ENCODE peak calls at places on chromosomes 1 and 21, in seven cellular contexts. One of them, this sample, is unnamed.

GRCh38 chr21:29221259-29221744 is 77.4 kb upstream of the BACH1 start:
- DNase-seq in fibroblast of lung: peak; percentile 63
- DNase-seq in lower lobe of right lung: no peak
- DNase-seq in cardiac muscle cell: no peak
- DNase-seq in lung: no peak
- DNase-seq in endothelial cell of umbilical vein: no peak
- DNase-seq in ascending aorta: no peak
- DNase-seq in this sample: peak; percentile 97

GRCh38 chr1:181083842-181084605 is 4.5 kb upstream of the IER5 start:
- DNase-seq in fibroblast of lung: peak; percentile 68
- DNase-seq in lower lobe of right lung: peak; percentile 62
- DNase-seq in cardiac muscle cell: peak; percentile 57
- DNase-seq in lung: peak; percentile 60
- DNase-seq in endothelial cell of umbilical vein: peak; percentile 71
- DNase-seq in ascending aorta: peak; percentile 73
- DNase-seq in this sample: no peak

GRCh38 chr1:161726631-161727342 is 5.4 kb downstream of the FCRLB start:
- DNase-seq in fibroblast of lung: peak; percentile 83
- DNase-seq in lower lobe of right lung: peak; percentile 90
- DNase-seq in cardiac muscle cell: peak; percentile 92
- DNase-seq in lung: peak; percentile 83
- DNase-seq in endothelial cell of umbilical vein: peak; percentile 47
- DNase-seq in ascending aorta: peak; percentile 91
- DNase-seq in this sample: peak; percentile 77

GRCh38 chr1:28196330-28196729 is 19.8 kb upstream of the PTAFR start:
- DNase-seq in fibroblast of lung: no peak
- DNase-seq in lower lobe of right lung: peak; percentile 20
- DNase-seq in cardiac muscle cell: no peak
- DNase-seq in lung: no peak
- DNase-seq in endothelial cell of umbilical vein: no peak
- DNase-seq in ascending aorta: no peak
- DNase-seq in this sample: no peak

GRCh38 chr1:175206687-175207086 is 14.1 kb upstream of the KIAA0040 start:
- DNase-seq in fibroblast of lung: no peak
- DNase-seq in lower lobe of right lung: no peak
- DNase-seq in cardiac muscle cell: no peak
- DNase-seq in lung: no peak
- DNase-seq in endothelial cell of umbilical vein: peak; percentile 47
- DNase-seq in ascending aorta: no peak
- DNase-seq in this sample: no peak

GRCh38 chr1:106360252-106360651 is 696.2 kb upstream of the PRMT6 start:
- DNase-seq in fibroblast of lung: no peak
- DNase-seq in lower lobe of right lung: no peak
- DNase-seq in cardiac muscle cell: no peak
- DNase-seq in lung: no peak
- DNase-seq in endothelial cell of umbilical vein: no peak
- DNase-seq in ascending aorta: no peak
- DNase-seq in this sample: no peak

GRCh38 chr1:168386949-168387586 is 106.4 kb downstream of the TBX19 start:
- DNase-seq in fibroblast of lung: no peak
- DNase-seq in lower lobe of right lung: peak; percentile 75
- DNase-seq in cardiac muscle cell: peak; percentile 46
- DNase-seq in lung: peak; percentile 54
- DNase-seq in endothelial cell of umbilical vein: no peak
- DNase-seq in ascending aorta: peak; percentile 66
- DNase-seq in this sample: no peak

GRCh38 chr1:172498858-172499257 is 34.1 kb upstream of the SUCO start:
- DNase-seq in fibroblast of lung: no peak
- DNase-seq in lower lobe of right lung: peak; percentile 60
- DNase-seq in cardiac muscle cell: no peak
- DNase-seq in lung: no peak
- DNase-seq in endothelial cell of umbilical vein: no peak
- DNase-seq in ascending aorta: no peak
- DNase-seq in this sample: no peak

GRCh38 chr1:117534995-117535467 is 70.8 kb upstream of the TENT5C start:
- DNase-seq in fibroblast of lung: peak; percentile 75
- DNase-seq in lower lobe of right lung: no peak
- DNase-seq in cardiac muscle cell: peak; percentile 79
- DNase-seq in lung: peak; percentile 40
- DNase-seq in endothelial cell of umbilical vein: peak; percentile 47
- DNase-seq in ascending aorta: no peak
- DNase-seq in this sample: peak; percentile 62

GRCh38 chr21:45424854-45425795 is 20.2 kb downstream of the COL18A1 start:
- DNase-seq in fibroblast of lung: no peak
- DNase-seq in lower lobe of right lung: no peak
- DNase-seq in cardiac muscle cell: no peak
- DNase-seq in lung: no peak
- DNase-seq in endothelial cell of umbilical vein: no peak
- DNase-seq in ascending aorta: no peak
- DNase-seq in this sample: no peak

GRCh38 chr1:92298573-92299476 is at the start of the genes GLMN and RPAP2:
- DNase-seq in fibroblast of lung: peak; percentile 81
- DNase-seq in lower lobe of right lung: peak; percentile 90
- DNase-seq in cardiac muscle cell: peak; percentile 90
- DNase-seq in lung: peak; percentile 76
- DNase-seq in endothelial cell of umbilical vein: peak; percentile 90
- DNase-seq in ascending aorta: peak; percentile 86
- DNase-seq in this sample: peak; percentile 55

GRCh38 chr1:169115891-169116585 is 9.5 kb downstream of the ATP1B1 start:
- DNase-seq in fibroblast of lung: no peak
- DNase-seq in lower lobe of right lung: peak; percentile 76
- DNase-seq in cardiac muscle cell: peak; percentile 46
- DNase-seq in lung: peak; percentile 80
- DNase-seq in endothelial cell of umbilical vein: no peak
- DNase-seq in ascending aorta: no peak
- DNase-seq in this sample: peak; percentile 47

GRCh38 chr1:163039694-163040093 is 29.5 kb upstream of the RGS4 start:
- DNase-seq in fibroblast of lung: no peak
- DNase-seq in lower lobe of right lung: no peak
- DNase-seq in cardiac muscle cell: no peak
- DNase-seq in lung: no peak
- DNase-seq in endothelial cell of umbilical vein: no peak
- DNase-seq in ascending aorta: no peak
- DNase-seq in this sample: no peak

GRCh38 chr1:193069748-193070394 is 10.5 kb downstream of the RO60 start:
- DNase-seq in fibroblast of lung: peak; percentile 26
- DNase-seq in lower lobe of right lung: no peak
- DNase-seq in cardiac muscle cell: no peak
- DNase-seq in lung: no peak
- DNase-seq in endothelial cell of umbilical vein: peak; percentile 7
- DNase-seq in ascending aorta: no peak
- DNase-seq in this sample: no peak

GRCh38 chr1:16418823-16419425 is 18.3 kb downstream of the SPATA21 start:
- DNase-seq in fibroblast of lung: peak; percentile 17
- DNase-seq in lower lobe of right lung: no peak
- DNase-seq in cardiac muscle cell: no peak
- DNase-seq in lung: no peak
- DNase-seq in endothelial cell of umbilical vein: no peak
- DNase-seq in ascending aorta: no peak
- DNase-seq in this sample: no peak

GRCh38 chr21:42745511-42746239 is 92.3 kb downstream of the PDE9A start:
- DNase-seq in fibroblast of lung: no peak
- DNase-seq in lower lobe of right lung: no peak
- DNase-seq in cardiac muscle cell: no peak
- DNase-seq in lung: no peak
- DNase-seq in endothelial cell of umbilical vein: no peak
- DNase-seq in ascending aorta: no peak
- DNase-seq in this sample: no peak

DNA sequence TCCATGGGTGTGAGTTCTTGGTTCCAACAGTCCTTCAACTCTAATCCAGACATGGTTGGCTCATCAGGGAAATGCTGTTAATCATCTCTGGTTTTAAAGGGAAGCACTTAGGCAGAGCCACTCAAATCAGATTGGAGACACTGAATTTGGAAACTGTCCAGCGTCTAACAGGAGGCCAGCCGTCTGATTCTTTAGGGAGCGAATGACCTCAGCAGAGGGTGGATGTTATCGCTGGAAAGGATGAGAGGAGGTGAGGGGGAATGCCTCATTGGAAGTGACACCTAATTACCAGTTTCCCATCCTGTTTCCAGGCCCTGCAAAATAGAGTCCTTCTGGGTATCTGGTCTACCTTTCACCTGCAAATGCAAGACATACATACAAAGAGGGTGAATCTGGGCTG is 22.8 kb upstream of the LRRC38 start:
- DNase-seq in fibroblast of lung: no peak
- DNase-seq in lower lobe of right lung: no peak
- DNase-seq in cardiac muscle cell: peak; percentile 39
- DNase-seq in lung: no peak
- DNase-seq in endothelial cell of umbilical vein: no peak
- DNase-seq in ascending aorta: no peak
- DNase-seq in this sample: no peak
- H3K27ac ChIP-seq in fibroblast of lung: no peak overlapping the region
- H3K27ac ChIP-seq in lower lobe of right lung: no peak overlapping the region
- H3K27ac ChIP-seq in cardiac muscle cell: no peak overlapping the region
- H3K27ac ChIP-seq in lung: no peak overlapping the region
- H3K27ac ChIP-seq in endothelial cell of umbilical vein: no peak overlapping the region
- H3K27ac ChIP-seq in ascending aorta: no peak overlapping the region
- H3K27ac ChIP-seq in this sample: no peak overlapping the region

GRCh38 chr1:214660900-214661299 is 57.9 kb downstream of the CENPF start:
- DNase-seq in fibroblast of lung: peak; percentile 96
- DNase-seq in lower lobe of right lung: no peak
- DNase-seq in cardiac muscle cell: peak; percentile 37
- DNase-seq in lung: no peak
- DNase-seq in endothelial cell of umbilical vein: peak; percentile 33
- DNase-seq in ascending aorta: no peak
- DNase-seq in this sample: peak; percentile 81
- TF ChIP-seq CTCF in fibroblast of lung: peak; percentile 91
- TF ChIP-seq CTCF in lower lobe of right lung: peak; percentile 30
- TF ChIP-seq CTCF in cardiac muscle cell: peak; percentile 77
- TF ChIP-seq CTCF in lung: no peak
- TF ChIP-seq CTCF in endothelial cell of umbilical vein: peak; percentile 42
- TF ChIP-seq CTCF in ascending aorta: no peak
- TF ChIP-seq CTCF in this sample: peak; percentile 87

GRCh38 chr1:185138146-185138545 is 18.6 kb downstream of the TRMT1L start:
- DNase-seq in fibroblast of lung: no peak
- DNase-seq in lower lobe of right lung: no peak
- DNase-seq in cardiac muscle cell: no peak
- DNase-seq in lung: no peak
- DNase-seq in endothelial cell of umbilical vein: no peak
- DNase-seq in ascending aorta: no peak
- DNase-seq in this sample: no peak

GRCh38 chr1:185132534-185132933 is 24.2 kb downstream of the TRMT1L start:
- DNase-seq in fibroblast of lung: no peak
- DNase-seq in lower lobe of right lung: no peak
- DNase-seq in cardiac muscle cell: no peak
- DNase-seq in lung: no peak
- DNase-seq in endothelial cell of umbilical vein: no peak
- DNase-seq in ascending aorta: no peak
- DNase-seq in this sample: no peak
- H3K36me3 ChIP-seq in fibroblast of lung: no peaks in the 10 kb centered on the region
- H3K36me3 ChIP-seq in lower lobe of right lung: peaks cover 73% of the 10 kb centered on the region
- H3K36me3 ChIP-seq in cardiac muscle cell: peaks cover 31% of the 10 kb centered on the region
- H3K36me3 ChIP-seq in lung: peaks cover 30% of the 10 kb centered on the region
- H3K36me3 ChIP-seq in endothelial cell of umbilical vein: no peaks in the 10 kb centered on the region
- H3K36me3 ChIP-seq in ascending aorta: peaks cover 31% of the 10 kb centered on the region
- H3K36me3 ChIP-seq in this sample: peaks cover 2% of the 10 kb centered on the region

GRCh38 chr1:20732071-20732587 is 374 bp downstream of the SH2D5 start:
- DNase-seq in fibroblast of lung: peak; percentile 51
- DNase-seq in lower lobe of right lung: no peak
- DNase-seq in cardiac muscle cell: peak; percentile 84
- DNase-seq in lung: no peak
- DNase-seq in endothelial cell of umbilical vein: peak; percentile 46
- DNase-seq in ascending aorta: peak; percentile 79
- DNase-seq in this sample: peak; percentile 19
- H3K27ac ChIP-seq in fibroblast of lung: peak overlapping the region; percentile 94
- H3K27ac ChIP-seq in lower lobe of right lung: no peak overlapping the region
- H3K27ac ChIP-seq in cardiac muscle cell: no peak overlapping the region
- H3K27ac ChIP-seq in lung: no peak overlapping the region
- H3K27ac ChIP-seq in endothelial cell of umbilical vein: peak overlapping the region; percentile 56
- H3K27ac ChIP-seq in ascending aorta: peak overlapping the region; percentile 85
- H3K27ac ChIP-seq in this sample: peak overlapping the region; percentile 63

GRCh38 chr1:2049517-2050481 is at the start of gene PRKCZ:
- DNase-seq in fibroblast of lung: no peak
- DNase-seq in lower lobe of right lung: peak; percentile 95
- DNase-seq in cardiac muscle cell: peak; percentile 95
- DNase-seq in lung: peak; percentile 93
- DNase-seq in endothelial cell of umbilical vein: no peak
- DNase-seq in ascending aorta: peak; percentile 74
- DNase-seq in this sample: no peak
- TF ChIP-seq CTCF in fibroblast of lung: peak; percentile 23
- TF ChIP-seq CTCF in lower lobe of right lung: peak; percentile 35
- TF ChIP-seq CTCF in cardiac muscle cell: peak; percentile 23
- TF ChIP-seq CTCF in lung: no peak
- TF ChIP-seq CTCF in endothelial cell of umbilical vein: peak; percentile 8
- TF ChIP-seq CTCF in ascending aorta: no peak
- TF ChIP-seq CTCF in this sample: peak; percentile 54

GRCh38 chr21:33244781-33245105 is 15.0 kb downstream of the IFNAR2 start:
- DNase-seq in fibroblast of lung: no peak
- DNase-seq in lower lobe of right lung: no peak
- DNase-seq in cardiac muscle cell: no peak
- DNase-seq in lung: no peak
- DNase-seq in endothelial cell of umbilical vein: no peak
- DNase-seq in ascending aorta: no peak
- DNase-seq in this sample: no peak

GRCh38 chr21:33241846-33242245 is 12.1 kb downstream of the IFNAR2 start:
- DNase-seq in fibroblast of lung: no peak
- DNase-seq in lower lobe of right lung: no peak
- DNase-seq in cardiac muscle cell: no peak
- DNase-seq in lung: no peak
- DNase-seq in endothelial cell of umbilical vein: no peak
- DNase-seq in ascending aorta: no peak
- DNase-seq in this sample: no peak

GRCh38 chr21:33246506-33246905 is 16.8 kb downstream of the IFNAR2 start:
- DNase-seq in fibroblast of lung: no peak
- DNase-seq in lower lobe of right lung: no peak
- DNase-seq in cardiac muscle cell: no peak
- DNase-seq in lung: no peak
- DNase-seq in endothelial cell of umbilical vein: no peak
- DNase-seq in ascending aorta: no peak
- DNase-seq in this sample: no peak

GRCh38 chr21:33245289-33245918 is 15.7 kb downstream of the IFNAR2 start:
- DNase-seq in fibroblast of lung: no peak
- DNase-seq in lower lobe of right lung: no peak
- DNase-seq in cardiac muscle cell: no peak
- DNase-seq in lung: no peak
- DNase-seq in endothelial cell of umbilical vein: no peak
- DNase-seq in ascending aorta: no peak
- DNase-seq in this sample: no peak

GRCh38 chr21:33244082-33244780 is 14.5 kb downstream of the IFNAR2 start:
- DNase-seq in fibroblast of lung: no peak
- DNase-seq in lower lobe of right lung: no peak
- DNase-seq in cardiac muscle cell: no peak
- DNase-seq in lung: no peak
- DNase-seq in endothelial cell of umbilical vein: no peak
- DNase-seq in ascending aorta: no peak
- DNase-seq in this sample: no peak
- H3K36me3 ChIP-seq in fibroblast of lung: peaks cover 7% of the 10 kb centered on the region
- H3K36me3 ChIP-seq in lower lobe of right lung: peaks cover 63% of the 10 kb centered on the region
- H3K36me3 ChIP-seq in cardiac muscle cell: peaks cover 20% of the 10 kb centered on the region
- H3K36me3 ChIP-seq in lung: peaks cover 7% of the 10 kb centered on the region
- H3K36me3 ChIP-seq in endothelial cell of umbilical vein: peaks cover 20% of the 10 kb centered on the region
- H3K36me3 ChIP-seq in ascending aorta: peaks cover 36% of the 10 kb centered on the region
- H3K36me3 ChIP-seq in this sample: peaks cover 16% of the 10 kb centered on the region

This sample was measured in brain microvascular endothelial cell.